ENCODE peak calls at places on chromosomes 1 and 21, in seven cellular contexts. O is NCI-H1694 treated with DMSO at 0.1 percent for 48 hours; F is frontal cortex; P is foreskin fibroblast; B is iPS DF 6.9; L is activated CD8-positive, alpha-beta memory T cell treated with anti-CD3 and anti-CD28 coated beads for 4 hours; N is GM12891. M is an unnamed sample.

GRCh38 chr21:27026501-27026900 is 59.6 kb upstream of the ADAMTS5 start:
- DNase-seq in P (peak), N (no peak), O (no peak), B (peak), L (no peak), F (no peak), M (no peak)

GRCh38 chr1:12012560-12013316 is 6.6 kb upstream of the MIIP start:
- DNase-seq in F (no peak), P (no peak), L (no peak), N (no peak), O (no peak), B (no peak), M (peak)

GRCh38 chr1:205851993-205852392 is 2.1 kb upstream of the PM20D1 start:
- DNase-seq in F (no peak), B (no peak), O (no peak), P (no peak), N (no peak), L (no peak), M (no peak)

GRCh38 chr1:243253211-243253926 is 1.7 kb downstream of the CEP170 start:
- DNase-seq in L (no peak), F (peak), P (peak), B (no peak), O (no peak), N (no peak), M (peak)

GRCh38 chr1:175530981-175531380 is 212.4 kb downstream of the TNR start:
- DNase-seq in F (no peak), N (no peak), P (no peak), L (no peak), B (no peak), O (no peak), M (no peak)

GRCh38 chr1:241841661-241842060 is 6.3 kb upstream of the EXO1 start:
- DNase-seq in N (no peak), B (no peak), P (no peak), F (no peak), L (no peak), O (no peak), M (no peak)

GRCh38 chr1:200488375-200489165 is 78.7 kb upstream of the ZNF281 start:
- DNase-seq in P (peak), L (no peak), F (peak), B (no peak), O (peak), N (no peak), M (peak)

GRCh38 chr1:47804127-47804526 is 193.1 kb downstream of the TRABD2B start:
- DNase-seq in B (no peak), F (no peak), N (no peak), L (no peak), P (no peak), O (peak), M (no peak)

GRCh38 chr1:28326980-28327379 is 1.9 kb upstream of the MED18 start:
- DNase-seq in B (no peak), F (no peak), O (no peak), L (no peak), N (no peak), P (peak), M (no peak)

GRCh38 chr1:210792250-210792649 is 341.7 kb downstream of the KCNH1 start:
- DNase-seq in N (no peak), B (no peak), F (no peak), O (no peak), L (no peak), P (no peak), M (no peak)

GRCh38 chr1:37020653-37021277 is 13.6 kb downstream of the GRIK3 start:
- DNase-seq in L (no peak), F (no peak), P (no peak), B (no peak), O (no peak), N (no peak), M (no peak)

GRCh38 chr1:99751877-99752504 is 14.4 kb downstream of the FRRS1 start:
- DNase-seq in L (no peak), B (no peak), F (no peak), N (no peak), P (peak), O (no peak), M (no peak)

GRCh38 chr1:2216767-2217058 is 11.4 kb upstream of the SKI start:
- DNase-seq in F (no peak), B (no peak), N (no peak), O (no peak), L (no peak), P (no peak), M (no peak)

GRCh38 chr1:166811691-166812090 is 27.6 kb upstream of the POGK start:
- DNase-seq in P (no peak), O (no peak), N (no peak), B (no peak), F (no peak), L (no peak), M (no peak)

GRCh38 chr1:174074757-174075156 is 52.6 kb upstream of the RC3H1 start:
- DNase-seq in P (peak), O (peak), N (no peak), B (no peak), F (no peak), L (no peak), M (peak)

GRCh38 chr1:184110253-184111204 is 59.0 kb downstream of the TSEN15 start:
- DNase-seq in F (no peak), O (no peak), L (no peak), B (no peak), P (no peak), N (no peak), M (no peak)

GRCh38 chr1:188228623-188229022 is 1399.9 kb downstream of the PLA2G4A start:
- DNase-seq in B (no peak), F (no peak), N (no peak), L (no peak), O (no peak), P (no peak), M (no peak)

GRCh38 chr1:38029725-38030511 is 16.7 kb downstream of the POU3F1 start:
- DNase-seq in N (no peak), P (peak), B (no peak), O (no peak), L (peak), F (no peak), M (no peak)

GRCh38 chr1:87685366-87686136 is 356.9 kb downstream of the LMO4 start:
- DNase-seq in L (no peak), P (no peak), F (no peak), N (no peak), B (no peak), O (no peak), M (no peak)

GRCh38 chr21:42514883-42515228 is 1.2 kb downstream of the SLC37A1 start:
- DNase-seq in N (no peak), B (no peak), O (no peak), L (no peak), F (no peak), P (no peak), M (no peak)

GRCh38 chr1:34928066-34928864 is 1.2 kb downstream of the DLGAP3 start:
- DNase-seq in B (no peak), P (no peak), N (no peak), L (no peak), O (no peak), F (no peak), M (peak)

GRCh38 chr1:189908113-189908512 is 569.6 kb downstream of the BRINP3 start:
- DNase-seq in P (no peak), F (no peak), B (no peak), L (no peak), O (no peak), N (no peak), M (no peak)

GRCh38 chr1:159916240-159917051 is 8.9 kb downstream of the TAGLN2 start:
- DNase-seq in B (no peak), L (no peak), F (no peak), O (peak), N (no peak), P (peak), M (peak)

GRCh38 chr1:176701151-176701866 is 238.3 kb downstream of the PAPPA2 start:
- DNase-seq in L (no peak), P (no peak), N (no peak), F (no peak), B (no peak), O (no peak), M (no peak)

GRCh38 chr1:31954607-31955283 is 16.6 kb upstream of the PTP4A2 start:
- DNase-seq in B (no peak), O (no peak), L (no peak), F (no peak), N (no peak), P (peak), M (no peak)

GRCh38 chr1:36585760-36586072 is 103.0 kb upstream of the CSF3R start:
- DNase-seq in P (no peak), B (no peak), O (no peak), F (no peak), L (no peak), N (no peak), M (no peak)

GRCh38 chr21:16218682-16219343 is 489.0 kb downstream of the USP25 start:
- DNase-seq in O (no peak), L (no peak), N (no peak), P (no peak), B (no peak), F (no peak), M (no peak)

GRCh38 chr1:26541816-26542711 is 12.5 kb downstream of the RPS6KA1 start:
- DNase-seq in F (peak), N (peak), L (peak), B (no peak), O (no peak), P (peak), M (no peak)

GRCh38 chr1:167095368-167095767 is 1.5 kb downstream of the STYXL2 start:
- DNase-seq in F (no peak), N (no peak), P (peak), O (no peak), B (no peak), L (no peak), M (no peak)

GRCh38 chr1:28682840-28683239 is 14.3 kb downstream of the GMEB1 start:
- DNase-seq in L (no peak), N (no peak), P (peak), O (no peak), B (no peak), F (no peak), M (no peak)

GRCh38 chr1:21308847-21309652 is 18.8 kb upstream of the ECE1 start:
- DNase-seq in P (peak), N (no peak), L (no peak), O (peak), B (no peak), F (no peak), M (peak)

GRCh38 chr1:167462341-167462740 is 56.0 kb downstream of the CD247 start:
- DNase-seq in O (no peak), N (no peak), L (no peak), B (no peak), F (no peak), P (no peak), M (no peak)

GRCh38 chr21:38955495-38955894 is 149.8 kb downstream of the ETS2 start:
- DNase-seq in L (no peak), O (no peak), N (no peak), P (peak), B (no peak), F (no peak), M (no peak)

GRCh38 chr1:29062157-29062942 is 61.4 kb downstream of the TMEM200B start:
- DNase-seq in L (no peak), N (no peak), B (no peak), F (no peak), O (no peak), P (no peak), M (peak)

GRCh38 chr1:201702936-201703335 is 126.0 kb upstream of the IPO9 start:
- DNase-seq in N (no peak), P (peak), B (no peak), O (peak), F (no peak), L (no peak), M (no peak)

GRCh38 chr1:22155517-22155916 is 12.6 kb upstream of the WNT4 start:
- DNase-seq in O (no peak), N (no peak), B (no peak), F (no peak), P (no peak), L (no peak), M (no peak)

GRCh38 chr1:235313262-235313661 is 14.7 kb downstream of the ARID4B start:
- DNase-seq in N (no peak), L (no peak), O (no peak), F (no peak), P (no peak), B (no peak), M (no peak)

GRCh38 chr1:164611754-164612642 is 53.0 kb downstream of the PBX1 start:
- DNase-seq in F (no peak), P (peak), N (no peak), L (no peak), O (no peak), B (no peak), M (no peak)

M was measured in cerebellum.